ENCODE peak calls at places on chromosomes 11 and 22, in seven cellular contexts. One of them, this sample, is unnamed.
A peak's percentile ranks its signal among the peaks of the same experiment; 100 is the strongest.

GRCh38 chr11:76795285-76795935 is 12.3 kb downstream of the TSKU start:
- DNase-seq in HCT116: no peak
- DNase-seq in K562: no peak
- DNase-seq in A549: no peak
- DNase-seq in HepG2: no peak
- DNase-seq in GM12878: no peak
- DNase-seq in H1: no peak
- DNase-seq in this sample: no peak

GRCh38 chr11:85902353-85902752 is 47.2 kb downstream of the CCDC83 start:
- DNase-seq in HCT116: no peak
- DNase-seq in K562: no peak
- DNase-seq in A549: no peak
- DNase-seq in HepG2: no peak
- DNase-seq in GM12878: no peak
- DNase-seq in H1: no peak
- DNase-seq in this sample: no peak

GRCh38 chr11:103875855-103876510 is 160.5 kb upstream of the DDI1 start:
- DNase-seq in HCT116: no peak
- DNase-seq in K562: no peak
- DNase-seq in A549: no peak
- DNase-seq in HepG2: no peak
- DNase-seq in GM12878: no peak
- DNase-seq in H1: no peak
- DNase-seq in this sample: no peak

GRCh38 chr11:19872526-19873135 is 160.0 kb downstream of the NAV2 start:
- DNase-seq in HCT116: no peak
- DNase-seq in K562: no peak
- DNase-seq in A549: no peak
- DNase-seq in HepG2: no peak
- DNase-seq in GM12878: no peak
- DNase-seq in H1: peak; percentile 23
- DNase-seq in this sample: no peak

GRCh38 chr22:18057568-18058209 is 20.1 kb upstream of the PEX26 start:
- DNase-seq in HCT116: peak; percentile 61
- DNase-seq in K562: peak; percentile 34
- DNase-seq in A549: peak; percentile 60
- DNase-seq in HepG2: peak; percentile 63
- DNase-seq in GM12878: peak; percentile 68
- DNase-seq in H1: no peak
- DNase-seq in this sample: peak; percentile 100

GRCh38 chr11:95231881-95232605 is 1.0 kb upstream of the SESN3 start:
- DNase-seq in HCT116: no peak
- DNase-seq in K562: no peak
- DNase-seq in A549: no peak
- DNase-seq in HepG2: no peak
- DNase-seq in GM12878: no peak
- DNase-seq in H1: no peak
- DNase-seq in this sample: no peak

GRCh38 chr11:102436546-102436945 is 16.0 kb downstream of the TMEM123 start:
- DNase-seq in HCT116: no peak
- DNase-seq in K562: no peak
- DNase-seq in A549: no peak
- DNase-seq in HepG2: no peak
- DNase-seq in GM12878: no peak
- DNase-seq in H1: no peak
- DNase-seq in this sample: peak; percentile 70

GRCh38 chr11:117384045-117384444 is 56.4 kb downstream of the CEP164 start:
- DNase-seq in HCT116: no peak
- DNase-seq in K562: no peak
- DNase-seq in A549: peak; percentile 31
- DNase-seq in HepG2: peak; percentile 13
- DNase-seq in GM12878: no peak
- DNase-seq in H1: no peak
- DNase-seq in this sample: peak; percentile 96

GRCh38 chr11:449889-450808 is at the start of gene PTDSS2:
- DNase-seq in HCT116: peak; percentile 91
- DNase-seq in K562: peak; percentile 81
- DNase-seq in A549: peak; percentile 89
- DNase-seq in HepG2: peak; percentile 89
- DNase-seq in GM12878: peak; percentile 75
- DNase-seq in H1: peak; percentile 90
- DNase-seq in this sample: peak; percentile 94

GRCh38 chr11:105211806-105212531 is 72.4 kb upstream of the CARD18 start:
- DNase-seq in HCT116: no peak
- DNase-seq in K562: no peak
- DNase-seq in A549: no peak
- DNase-seq in HepG2: no peak
- DNase-seq in GM12878: no peak
- DNase-seq in H1: no peak
- DNase-seq in this sample: peak; percentile 64

GRCh38 chr11:86486261-86487030 is 111.8 kb downstream of the CCDC81 start:
- DNase-seq in HCT116: no peak
- DNase-seq in K562: no peak
- DNase-seq in A549: no peak
- DNase-seq in HepG2: no peak
- DNase-seq in GM12878: no peak
- DNase-seq in H1: no peak
- DNase-seq in this sample: no peak

GRCh38 chr11:59501931-59502330 is 1.4 kb upstream of the OR4D11 start:
- DNase-seq in HCT116: no peak
- DNase-seq in K562: no peak
- DNase-seq in A549: no peak
- DNase-seq in HepG2: no peak
- DNase-seq in GM12878: no peak
- DNase-seq in H1: no peak
- DNase-seq in this sample: no peak

DNA sequence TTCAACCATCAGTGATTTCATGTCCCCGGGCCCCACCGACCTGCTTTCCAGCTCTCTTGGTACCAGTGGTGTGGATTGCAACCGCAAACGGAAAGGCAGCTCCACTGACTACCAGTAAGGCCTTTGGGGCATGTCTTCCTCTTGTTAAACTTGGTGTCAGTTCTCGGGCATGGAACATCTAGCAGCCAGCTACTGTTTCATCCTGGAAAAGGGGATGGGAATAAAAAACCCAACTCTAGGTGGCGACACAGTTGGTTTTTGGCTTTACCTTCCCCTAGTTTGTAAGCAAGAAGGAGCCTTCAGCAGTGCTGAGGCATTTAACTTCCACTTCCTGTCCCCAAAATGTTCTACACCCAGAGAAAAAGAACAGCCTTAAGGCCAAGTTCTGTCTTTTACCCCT is 76.7 kb downstream of the BMAL1 start:
- DNase-seq in HCT116: no peak
- DNase-seq in K562: peak; percentile 19
- DNase-seq in A549: no peak
- DNase-seq in HepG2: no peak
- DNase-seq in GM12878: no peak
- DNase-seq in H1: no peak
- DNase-seq in this sample: peak; percentile 29
- TF ChIP-seq RAD21 in HCT116: peak; percentile 59
- TF ChIP-seq RAD21 in K562: peak; percentile 68
- TF ChIP-seq RAD21 in A549: peak; percentile 37
- TF ChIP-seq RAD21 in HepG2: no peak
- TF ChIP-seq RAD21 in GM12878: no peak
- TF ChIP-seq RAD21 in H1: peak; percentile 52
- TF ChIP-seq RAD21 in this sample: peak; percentile 45

GRCh38 chr22:24505337-24505736 is 10.2 kb downstream of the UPB1 start:
- DNase-seq in HCT116: no peak
- DNase-seq in K562: no peak
- DNase-seq in A549: no peak
- DNase-seq in HepG2: peak; percentile 89
- DNase-seq in GM12878: no peak
- DNase-seq in H1: no peak
- DNase-seq in this sample: no peak

GRCh38 chr22:24503851-24504170 is 8.7 kb downstream of the UPB1 start:
- DNase-seq in HCT116: no peak
- DNase-seq in K562: no peak
- DNase-seq in A549: no peak
- DNase-seq in HepG2: no peak
- DNase-seq in GM12878: no peak
- DNase-seq in H1: no peak
- DNase-seq in this sample: no peak

GRCh38 chr22:24501366-24502005 is 6.4 kb downstream of the UPB1 start:
- DNase-seq in HCT116: no peak
- DNase-seq in K562: no peak
- DNase-seq in A549: no peak
- DNase-seq in HepG2: peak; percentile 64
- DNase-seq in GM12878: no peak
- DNase-seq in H1: no peak
- DNase-seq in this sample: no peak

GRCh38 chr22:24502540-24502939 is 7.4 kb downstream of the UPB1 start:
- DNase-seq in HCT116: no peak
- DNase-seq in K562: no peak
- DNase-seq in A549: no peak
- DNase-seq in HepG2: no peak
- DNase-seq in GM12878: no peak
- DNase-seq in H1: no peak
- DNase-seq in this sample: no peak

DNA sequence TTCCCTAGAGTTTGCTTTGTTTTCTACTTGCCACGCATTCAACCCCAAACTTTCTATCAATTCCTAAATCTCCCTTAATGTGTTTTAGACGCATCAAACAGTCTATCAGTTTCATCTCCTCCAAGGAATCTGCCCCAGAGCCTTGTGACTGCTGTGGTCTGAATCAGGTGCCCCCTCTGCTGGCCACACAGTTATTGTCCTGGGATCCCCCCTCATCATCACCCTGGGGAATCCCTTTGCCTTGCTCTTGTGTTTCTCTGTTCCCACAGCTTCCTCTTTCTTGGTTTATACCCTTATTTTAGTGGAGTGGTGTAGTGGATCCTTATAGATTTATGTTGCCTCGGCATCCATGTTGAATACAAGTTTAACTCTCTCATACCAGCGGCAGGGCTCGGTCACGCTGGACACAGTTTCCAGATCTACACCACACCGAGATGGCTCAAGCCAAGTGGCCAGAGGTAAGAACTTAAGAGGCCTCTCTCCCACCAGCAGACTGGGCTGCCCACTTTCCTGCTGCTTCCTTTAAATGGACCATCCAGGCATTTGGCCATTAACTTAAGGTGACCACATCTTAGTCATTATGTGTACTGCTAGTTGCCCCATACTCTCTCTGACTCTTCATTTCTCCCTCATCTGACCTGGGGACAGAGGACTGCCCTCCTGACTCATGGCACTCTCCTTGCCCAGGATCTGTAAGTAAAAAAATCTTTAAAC is 8.2 kb downstream of the UPB1 start:
- DNase-seq in HCT116: peak; percentile 34
- DNase-seq in K562: peak; percentile 68
- DNase-seq in A549: peak; percentile 71
- DNase-seq in HepG2: no peak
- DNase-seq in GM12878: peak; percentile 85
- DNase-seq in H1: no peak
- DNase-seq in this sample: peak; percentile 63
- TF ChIP-seq RAD21 in HCT116: peak; percentile 79
- TF ChIP-seq RAD21 in K562: peak; percentile 83
- TF ChIP-seq RAD21 in A549: peak; percentile 75
- TF ChIP-seq RAD21 in HepG2: peak; percentile 61
- TF ChIP-seq RAD21 in GM12878: peak; percentile 84
- TF ChIP-seq RAD21 in H1: peak; percentile 74
- TF ChIP-seq RAD21 in this sample: peak; percentile 85

GRCh38 chr22:31291716-31292644 is at the start of gene PIK3IP1:
- DNase-seq in HCT116: peak; percentile 51
- DNase-seq in K562: peak; percentile 32
- DNase-seq in A549: peak; percentile 66
- DNase-seq in HepG2: peak; percentile 77
- DNase-seq in GM12878: peak; percentile 41
- DNase-seq in H1: peak; percentile 83
- DNase-seq in this sample: peak; percentile 91
- TF ChIP-seq RAD21 in HCT116: peak; percentile 45
- TF ChIP-seq RAD21 in K562: peak; percentile 50
- TF ChIP-seq RAD21 in A549: peak; percentile 45
- TF ChIP-seq RAD21 in HepG2: peak; percentile 25
- TF ChIP-seq RAD21 in GM12878: peak; percentile 38
- TF ChIP-seq RAD21 in H1: peak; percentile 31
- TF ChIP-seq RAD21 in this sample: peak; percentile 40

GRCh38 chr11:42951266-42951665 is 360.5 kb upstream of the API5 start:
- DNase-seq in HCT116: no peak
- DNase-seq in K562: no peak
- DNase-seq in A549: no peak
- DNase-seq in HepG2: no peak
- DNase-seq in GM12878: no peak
- DNase-seq in H1: no peak
- DNase-seq in this sample: no peak
- TF ChIP-seq RAD21 in HCT116: no peak
- TF ChIP-seq RAD21 in K562: no peak
- TF ChIP-seq RAD21 in A549: no peak
- TF ChIP-seq RAD21 in HepG2: no peak
- TF ChIP-seq RAD21 in GM12878: no peak
- TF ChIP-seq RAD21 in H1: no peak
- TF ChIP-seq RAD21 in this sample: no peak

GRCh38 chr22:41781508-41781906 is 19.0 kb upstream of the CCDC134 start:
- DNase-seq in HCT116: no peak
- DNase-seq in K562: no peak
- DNase-seq in A549: no peak
- DNase-seq in HepG2: no peak
- DNase-seq in GM12878: no peak
- DNase-seq in H1: no peak
- DNase-seq in this sample: no peak

GRCh38 chr22:41777749-41778395 is 22.6 kb upstream of the CCDC134 start:
- DNase-seq in HCT116: no peak
- DNase-seq in K562: no peak
- DNase-seq in A549: no peak
- DNase-seq in HepG2: no peak
- DNase-seq in GM12878: no peak
- DNase-seq in H1: no peak
- DNase-seq in this sample: no peak

GRCh38 chr22:41780714-41781507 is 19.6 kb upstream of the CCDC134 start:
- DNase-seq in HCT116: no peak
- DNase-seq in K562: peak; percentile 36
- DNase-seq in A549: no peak
- DNase-seq in HepG2: peak; percentile 56
- DNase-seq in GM12878: peak; percentile 90
- DNase-seq in H1: no peak
- DNase-seq in this sample: peak; percentile 63

GRCh38 chr22:41782316-41782715 is 18.2 kb upstream of the CCDC134 start:
- DNase-seq in HCT116: no peak
- DNase-seq in K562: no peak
- DNase-seq in A549: no peak
- DNase-seq in HepG2: no peak
- DNase-seq in GM12878: no peak
- DNase-seq in H1: no peak
- DNase-seq in this sample: no peak

GRCh38 chr22:41779889-41780505 is 20.5 kb upstream of the CCDC134 start:
- DNase-seq in HCT116: no peak
- DNase-seq in K562: no peak
- DNase-seq in A549: no peak
- DNase-seq in HepG2: no peak
- DNase-seq in GM12878: no peak
- DNase-seq in H1: no peak
- DNase-seq in this sample: no peak
- TF ChIP-seq RAD21 in HCT116: no peak
- TF ChIP-seq RAD21 in K562: no peak
- TF ChIP-seq RAD21 in A549: no peak
- TF ChIP-seq RAD21 in HepG2: no peak
- TF ChIP-seq RAD21 in GM12878: no peak
- TF ChIP-seq RAD21 in H1: no peak
- TF ChIP-seq RAD21 in this sample: no peak